ENCODE peak calls at places on chromosomes 4 and X, in ten cellular contexts. O is cardiac muscle cell, G is AG08396, R is adipocyte, M is EL, B is lung, F is DMS53, E is HS-5, D is hippocampal formation, P is HTR-8/SVneo. Q is an unnamed sample.

GRCh38 chr4:184165291-184165690 is 52.4 kb downstream of the ENPP6 start:
- DNase-seq in O (no peak), G (no peak), R (no peak), M (peak), B (no peak), F (no peak), E (no peak), D (no peak), P (peak), Q (no peak)

GRCh38 chrX:100829730-100830129 is 9.5 kb downstream of the CSTF2 start:
- DNase-seq in O (peak), G (no peak), R (peak), M (peak), B (no peak), F (no peak), E (peak), D (no peak), P (no peak), Q (no peak)

GRCh38 chrX:50697691-50698090 is 116.3 kb downstream of the SHROOM4 start:
- DNase-seq in O (peak), G (peak), R (peak), M (peak), B (no peak), F (peak), E (no peak), D (no peak), P (peak), Q (no peak)

GRCh38 chrX:153634832-153635231 is 12.2 kb upstream of the DUSP9 start:
- DNase-seq in O (no peak), G (no peak), R (no peak), M (no peak), B (no peak), F (no peak), E (no peak), D (no peak), P (no peak), Q (no peak)

GRCh38 chrX:42466706-42467105 is 311.3 kb downstream of the PPP1R2C start:
- DNase-seq in O (no peak), G (no peak), R (no peak), M (no peak), B (no peak), F (peak), E (no peak), D (no peak), P (no peak), Q (no peak)

GRCh38 chr4:190015538-190016368 is 11.3 kb downstream of the FRG2 start:
- DNase-seq in O (no peak), G (no peak), R (no peak), M (no peak), B (no peak), F (no peak), E (no peak), D (no peak), P (no peak), Q (no peak)

GRCh38 chrX:118928126-118928525 is 46.3 kb upstream of the LONRF3 start:
- DNase-seq in O (peak), G (no peak), R (no peak), M (no peak), B (no peak), F (no peak), E (no peak), D (no peak), P (no peak), Q (no peak)

GRCh38 chrX:107632291-107632690 is 4.0 kb downstream of the PRPS1 start:
- DNase-seq in O (no peak), G (no peak), R (peak), M (peak), B (no peak), F (no peak), E (no peak), D (no peak), P (no peak), Q (no peak)

GRCh38 chrX:40962793-40963407 is 122.3 kb upstream of the USP9X start:
- DNase-seq in O (no peak), G (no peak), R (no peak), M (no peak), B (no peak), F (no peak), E (no peak), D (no peak), P (no peak), Q (no peak)

GRCh38 chr4:75144475-75144874 is 211.6 kb downstream of the PARM1 start:
- DNase-seq in O (no peak), G (no peak), R (no peak), M (no peak), B (no peak), F (no peak), E (no peak), D (no peak), P (no peak), Q (no peak)

GRCh38 chr4:156294577-156294976 is 340.9 kb upstream of the CTSO start:
- DNase-seq in O (peak), G (peak), R (peak), M (peak), B (no peak), F (peak), E (peak), D (no peak), P (peak), Q (peak)

GRCh38 chr4:161189286-161190134 is 974.3 kb downstream of the FSTL5 start:
- DNase-seq in O (no peak), G (no peak), R (no peak), M (no peak), B (no peak), F (no peak), E (no peak), D (no peak), P (no peak), Q (no peak)

GRCh38 chr4:90121961-90122748 is 5.0 kb upstream of the CCSER1 start:
- DNase-seq in O (peak), G (no peak), R (no peak), M (no peak), B (no peak), F (peak), E (no peak), D (no peak), P (no peak), Q (no peak)

GRCh38 chr4:23931489-23931830 is 41.6 kb upstream of the PPARGC1A start:
- DNase-seq in O (no peak), G (no peak), R (no peak), M (no peak), B (no peak), F (no peak), E (no peak), D (no peak), P (no peak), Q (no peak)

GRCh38 chr4:76206222-76206942 is 7.2 kb downstream of the SCARB2 start:
- DNase-seq in O (no peak), G (no peak), R (peak), M (no peak), B (no peak), F (no peak), E (no peak), D (no peak), P (no peak), Q (peak)

GRCh38 chr4:114649908-114650307 is 51.3 kb downstream of the UGT8 start:
- DNase-seq in O (no peak), G (no peak), R (no peak), M (no peak), B (no peak), F (no peak), E (no peak), D (no peak), P (no peak), Q (no peak)

GRCh38 chrX:74535633-74536141 is 78.7 kb downstream of the RLIM start:
- DNase-seq in O (peak), G (peak), R (peak), M (peak), B (peak), F (peak), E (no peak), D (no peak), P (peak), Q (no peak)

Q was measured in midbrain.